ENCODE peak calls at places on chromosomes 11 and 22, in eight cellular contexts. B is BE2C, U is psoas muscle, C is A549, P is OCI-LY7, M is PC-3, A is testis, N is left ventricle myocardium inferior. I is an unnamed sample. For H3K4me1, the result is how much of the 10 kb centered on the place peaks cover.

GRCh38 chr22:40408718-40409612 is 38.6 kb downstream of the SGSM3 start:
- DNase-seq in C (no peak), A (no peak), P (no peak), N (no peak), U (no peak), B (no peak), M (no peak), I (peak)

GRCh38 chr22:39463931-39464390 is 7.1 kb downstream of the MGAT3 start:
- DNase-seq in B (no peak), N (no peak), A (no peak), M (no peak), U (peak), P (no peak), C (no peak), I (no peak)

GRCh38 chr11:35389112-35389511 is 30.2 kb downstream of the SLC1A2 start:
- DNase-seq in M (no peak), N (no peak), C (no peak), B (no peak), P (no peak), U (no peak), A (no peak), I (no peak)

GRCh38 chr11:90134420-90135003 is at the start of gene NAALAD2:
- DNase-seq in U (peak), P (no peak), B (peak), C (peak), N (peak), A (peak), M (no peak), I (peak)

GRCh38 chr11:122189259-122189658 is 73.2 kb upstream of the BLID start:
- DNase-seq in N (no peak), B (no peak), P (no peak), A (no peak), M (peak), U (no peak), C (peak), I (no peak)

GRCh38 chr11:77473001-77473800 is 693 bp downstream of the PAK1 start:
- DNase-seq in N (peak), B (peak), M (peak), P (no peak), A (peak), C (peak), U (peak), I (peak)

GRCh38 chr11:47338396-47339241 is 13.9 kb downstream of the MYBPC3 start:
- DNase-seq in M (no peak), P (no peak), C (no peak), N (no peak), A (no peak), U (no peak), B (no peak), I (no peak)

GRCh38 chr22:42282252-42282942 is 11.9 kb upstream of the TCF20 start:
- DNase-seq in M (no peak), P (no peak), U (no peak), C (no peak), A (no peak), B (no peak), N (no peak), I (no peak)

GRCh38 chr11:121733858-121734257 is 281.1 kb upstream of the SORL1-AS1 start:
- DNase-seq in U (no peak), B (no peak), C (no peak), N (no peak), M (no peak), P (no peak), A (no peak), I (no peak)

GRCh38 chr22:41951898-41952474 is at the start of gene SMIM45:
- DNase-seq in P (peak), M (no peak), A (peak), U (no peak), B (peak), N (no peak), C (no peak), I (no peak)

GRCh38 chr11:2305862-2306823 is 4.3 kb downstream of the TSPAN32 start:
- DNase-seq in A (peak), N (peak), P (peak), C (no peak), U (peak), M (no peak), B (no peak), I (peak)

GRCh38 chr22:17637490-17638181 is 921 bp upstream of the BCL2L13 start:
- DNase-seq in A (peak), N (no peak), C (no peak), P (no peak), U (no peak), B (no peak), M (no peak), I (no peak)

GRCh38 chr11:109783017-109783416 is 310.2 kb upstream of the ZC3H12C start:
- DNase-seq in M (no peak), C (no peak), A (no peak), B (no peak), U (no peak), N (no peak), P (no peak), I (no peak)

GRCh38 chr11:69014084-69014935 is 1.3 kb upstream of the MRGPRF start:
- DNase-seq in M (no peak), U (no peak), N (peak), P (no peak), B (no peak), A (peak), C (no peak), I (peak)

GRCh38 chr22:28817919-28818859 is 17.8 kb upstream of the XBP1 start:
- DNase-seq in M (peak), U (no peak), C (no peak), P (peak), A (no peak), N (no peak), B (peak), I (peak)

GRCh38 chr22:28820885-28821284 is 20.5 kb upstream of the XBP1 start:
- DNase-seq in P (no peak), B (no peak), C (no peak), A (no peak), U (no peak), N (no peak), M (no peak), I (no peak)

GRCh38 chr22:28822930-28823481 is 22.6 kb upstream of the XBP1 start:
- DNase-seq in A (no peak), N (no peak), M (no peak), U (no peak), B (no peak), C (no peak), P (peak), I (no peak)

GRCh38 chr22:28819253-28820096 is 19.1 kb upstream of the XBP1 start:
- DNase-seq in P (peak), A (no peak), U (no peak), B (no peak), C (no peak), M (peak), N (no peak), I (peak)

DNA sequence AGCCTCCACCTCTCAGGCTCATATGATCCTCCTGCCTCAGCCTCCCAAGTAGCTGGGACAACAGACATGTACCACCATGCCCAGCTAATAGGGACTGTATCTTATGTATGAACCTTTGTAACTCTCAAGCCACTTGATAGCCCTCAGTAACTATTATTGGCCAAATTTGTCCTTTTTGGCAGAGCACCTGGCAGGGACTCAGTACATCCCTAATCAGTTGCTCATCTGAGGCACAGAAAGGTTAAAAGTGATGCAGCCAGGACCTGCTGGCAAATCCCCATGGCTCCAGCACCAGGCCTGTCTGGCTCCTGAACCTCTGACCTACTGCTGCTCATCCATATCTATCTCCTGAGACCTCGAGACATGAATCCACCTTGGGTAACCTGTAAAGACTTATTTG is 21.1 kb upstream of the XBP1 start:
- DNase-seq in M (no peak), U (no peak), C (no peak), P (no peak), N (no peak), A (no peak), B (no peak), I (no peak)
- H3K4me1 ChIP-seq in M (under half), U (under half), C (under half), P (half or more), N (under half), A (under half), B (under half), I (under half)

DNA sequence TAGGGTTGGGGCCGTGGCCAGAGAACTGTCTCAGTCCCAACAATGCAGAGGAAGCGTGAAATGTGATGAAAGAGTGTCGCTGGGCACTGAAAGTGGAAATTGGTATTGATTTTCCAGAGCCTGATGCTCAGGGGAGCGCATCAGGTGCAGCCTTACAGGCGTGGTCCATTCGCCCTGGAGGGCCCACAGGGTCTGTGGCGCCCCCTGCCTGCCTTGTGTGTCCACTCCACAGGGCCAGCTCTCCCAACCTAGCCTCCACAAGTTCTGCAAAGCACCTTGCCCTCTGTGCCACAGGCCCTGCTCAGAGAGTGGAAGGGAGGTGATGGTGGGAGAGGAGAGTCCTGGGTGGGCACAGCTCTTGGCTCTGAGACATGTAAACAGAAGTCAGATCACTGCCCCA is 54.9 kb upstream of the LMO1 start:
- DNase-seq in B (peak), N (no peak), M (no peak), P (peak), U (no peak), C (no peak), A (no peak), I (no peak)
- TF ChIP-seq CTCF in B (peak), N (peak), M (peak), P (no peak), U (peak), C (peak), A (no peak), I (no peak)

GRCh38 chr22:22358136-22358535 is 113.5 kb downstream of the VPREB1 start:
- DNase-seq in U (no peak), A (no peak), N (no peak), P (peak), B (no peak), C (no peak), M (no peak), I (no peak)
- H3K4me1 ChIP-seq in U (under half), A (under half), N (under half), P (half or more), B (under half), C (under half), M (under half), I (under half)

GRCh38 chr22:29359469-29359868 is 28.9 kb downstream of the AP1B1 start:
- DNase-seq in U (peak), C (peak), N (peak), A (peak), B (peak), P (peak), M (peak), I (peak)
- TF ChIP-seq CTCF in U (peak), C (peak), N (peak), A (peak), B (peak), P (peak), M (peak), I (peak)

GRCh38 chr11:114157476-114158050 is 98.1 kb downstream of the ZBTB16 start:
- DNase-seq in N (no peak), M (no peak), P (no peak), C (no peak), A (no peak), U (no peak), B (no peak), I (no peak)
- H3K4me1 ChIP-seq in N (half or more), M (under half), P (under half), C (under half), A (half or more), U (half or more), B (under half), I (half or more)

DNA sequence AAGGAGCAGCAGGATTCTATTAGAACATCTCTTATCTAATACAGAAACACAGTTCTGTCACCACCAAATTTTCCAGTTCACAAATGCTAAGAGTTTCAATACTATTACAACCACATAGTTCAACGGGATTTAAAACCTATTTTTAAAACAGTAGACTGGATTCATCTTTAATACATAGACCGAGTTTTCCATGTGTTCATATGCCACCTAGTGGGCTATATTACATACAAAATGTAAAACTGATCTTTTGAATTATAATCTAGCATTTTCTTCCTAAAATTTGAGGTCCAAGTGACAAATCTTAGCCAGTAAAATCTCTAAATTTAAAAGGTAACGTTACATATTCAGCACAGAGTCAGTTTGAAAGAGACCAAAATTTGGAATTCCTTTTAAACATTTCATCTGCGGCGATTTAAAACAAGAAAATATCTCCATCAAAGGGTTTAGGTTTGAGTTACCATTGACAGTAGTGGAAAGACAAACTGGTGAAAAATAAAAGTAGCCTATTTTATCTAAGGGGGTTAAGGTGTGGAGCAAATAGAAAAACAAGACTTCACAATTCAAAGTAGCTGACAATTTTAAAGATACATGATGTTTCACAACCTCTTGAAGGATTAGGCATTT is 269.3 kb upstream of the MPPED2 start:
- DNase-seq in B (no peak), A (no peak), N (no peak), U (no peak), M (peak), P (peak), C (no peak), I (no peak)
- TF ChIP-seq CTCF in B (no peak), A (peak), N (peak), U (peak), M (peak), P (peak), C (peak), I (no peak)

GRCh38 chr11:94801866-94802460 is 33.8 kb downstream of the AMOTL1 start:
- DNase-seq in N (no peak), C (no peak), B (no peak), P (no peak), A (no peak), U (peak), M (no peak), I (no peak)

GRCh38 chr11:94804874-94805273 is 36.7 kb downstream of the AMOTL1 start:
- DNase-seq in U (no peak), B (no peak), C (no peak), P (no peak), N (no peak), A (no peak), M (no peak), I (no peak)

GRCh38 chr11:94803491-94803890 is 35.3 kb downstream of the AMOTL1 start:
- DNase-seq in B (no peak), N (no peak), U (no peak), C (no peak), A (no peak), P (no peak), M (no peak), I (no peak)

GRCh38 chr11:94800394-94800793 is 32.2 kb downstream of the AMOTL1 start:
- DNase-seq in N (no peak), M (no peak), P (no peak), A (peak), B (no peak), C (no peak), U (no peak), I (no peak)

DNA sequence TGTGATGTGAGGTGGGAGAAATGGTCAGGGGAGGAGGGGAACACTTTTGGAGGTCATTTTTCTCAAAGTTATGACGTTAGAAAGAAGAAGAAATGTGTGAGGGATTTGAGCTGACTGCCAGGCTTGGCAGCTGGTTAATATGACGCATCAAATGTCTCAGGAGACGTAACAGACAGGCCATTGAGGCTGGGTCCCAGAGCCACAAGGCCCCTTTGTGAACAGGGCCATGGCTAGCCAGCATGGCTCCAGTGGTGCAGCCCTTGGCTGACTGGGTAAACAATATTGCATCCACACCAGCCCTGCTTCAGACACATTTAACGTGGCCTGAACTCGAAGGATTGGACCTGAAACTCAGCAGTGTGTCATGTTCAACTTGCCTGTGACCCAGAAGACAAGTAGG is 34.3 kb downstream of the AMOTL1 start:
- DNase-seq in P (no peak), M (no peak), N (no peak), B (no peak), U (no peak), C (no peak), A (no peak), I (no peak)
- H3K4me1 ChIP-seq in P (under half), M (under half), N (half or more), B (under half), U (half or more), C (under half), A (under half), I (under half)

GRCh38 chr11:64563966-64564365 is 27.1 kb upstream of the SLC22A12 start:
- DNase-seq in B (no peak), A (no peak), N (no peak), U (no peak), P (no peak), M (no peak), C (no peak), I (no peak)
- TF ChIP-seq CTCF in B (no peak), A (no peak), N (no peak), U (no peak), P (no peak), M (no peak), C (no peak), I (no peak)

DNA sequence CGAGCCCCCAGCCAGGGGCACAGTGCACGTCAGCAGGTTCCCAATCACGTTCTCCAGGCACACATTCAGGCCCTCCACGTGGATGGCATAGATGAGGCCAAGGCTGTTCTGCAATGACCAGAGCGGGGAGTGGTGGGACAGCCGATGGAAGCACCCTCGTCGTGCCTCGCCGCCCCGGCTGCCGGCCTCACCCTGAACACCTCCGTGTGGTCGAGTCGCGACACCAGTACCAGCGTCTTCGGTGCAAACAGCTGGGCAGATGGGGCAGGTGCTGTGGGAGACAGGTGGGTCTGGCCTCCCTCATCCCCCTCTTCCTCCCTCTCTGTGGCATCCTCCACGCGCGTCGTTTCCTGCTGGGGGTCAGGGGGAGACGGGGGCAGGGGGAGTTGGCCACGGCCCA is 7.5 kb downstream of the SBF1 start:
- DNase-seq in B (no peak), U (no peak), A (no peak), M (no peak), C (no peak), P (peak), N (no peak), I (no peak)
- H3K4me1 ChIP-seq in B (under half), U (under half), A (under half), M (under half), C (under half), P (half or more), N (under half), I (under half)

DNA sequence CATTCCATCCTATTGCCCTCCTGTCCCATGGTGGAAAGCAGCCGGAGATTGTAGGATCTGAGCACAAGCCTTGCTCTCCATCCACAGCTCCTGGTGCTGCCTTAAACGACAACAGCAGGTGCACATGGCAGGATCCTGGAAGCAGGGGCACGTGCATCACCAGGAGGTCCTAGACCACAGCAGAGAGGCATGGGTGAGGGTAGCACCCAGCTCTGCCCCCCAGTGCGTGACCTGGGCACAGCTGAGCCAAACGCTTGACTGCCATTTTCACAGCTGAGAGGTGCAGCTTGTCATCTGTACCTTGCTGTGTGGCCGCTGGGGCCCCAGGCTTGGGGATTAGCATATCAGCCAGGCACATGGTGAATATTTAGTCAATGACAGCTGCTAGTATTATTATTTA is 92.7 kb downstream of the NTM start:
- DNase-seq in M (no peak), U (no peak), P (no peak), C (no peak), N (no peak), A (no peak), B (no peak), I (no peak)
- TF ChIP-seq CTCF in M (no peak), U (no peak), P (no peak), C (no peak), N (no peak), A (no peak), B (no peak), I (no peak)